ENCODE peak calls at places on chromosomes 13 and 19, in six cellular contexts. X is H1, A is GM23248, E is PC-3, Y is SK-N-MC, G is GM23338. N is an unnamed sample.

GRCh38 chr19:996051-996838 is 4.0 kb upstream of the GRIN3B start:
- DNase-seq in X (no peak), A (peak; percentile 84), E (peak; percentile 19), Y (no peak), G (peak; percentile 75), N (peak; percentile 62)

GRCh38 chr13:31556376-31556775 is 182.9 kb upstream of the RXFP2 start:
- DNase-seq in X (no peak), A (peak; percentile 28), E (no peak), Y (no peak), G (no peak), N (no peak)

GRCh38 chr19:13132471-13133166 is 14.6 kb downstream of the NACC1 start:
- DNase-seq in X (no peak), A (peak; percentile 96), E (peak; percentile 28), Y (no peak), G (no peak), N (no peak)

GRCh38 chr13:20974981-20975585 is 72.5 kb upstream of the XPO4 start:
- DNase-seq in X (no peak), A (peak; percentile 23), E (no peak), Y (no peak), G (no peak), N (no peak)

GRCh38 chr19:7550987-7551761 is 15.7 kb downstream of the PNPLA6 start:
- DNase-seq in X (peak; percentile 93), A (peak; percentile 53), E (peak; percentile 40), Y (no peak), G (peak; percentile 100), N (peak; percentile 97)

GRCh38 chr13:33218020-33218419 is 67.5 kb downstream of the STARD13 start:
- DNase-seq in X (no peak), A (peak; percentile 43), E (peak; percentile 88), Y (no peak), G (peak; percentile 44), N (no peak)

GRCh38 chr13:40187836-40188591 is 478.4 kb downstream of the FOXO1 start:
- DNase-seq in X (no peak), A (peak; percentile 51), E (no peak), Y (no peak), G (peak; percentile 23), N (no peak)

GRCh38 chr13:94343243-94343585 is 136.3 kb downstream of the DCT start:
- DNase-seq in X (no peak), A (no peak), E (no peak), Y (no peak), G (no peak), N (peak; percentile 83)

GRCh38 chr19:17391371-17392151 is 2.4 kb downstream of the CCDC194 start:
- DNase-seq in X (no peak), A (no peak), E (no peak), Y (no peak), G (peak; percentile 49), N (peak; percentile 31)

GRCh38 chr19:14495678-14496028 is 274 bp downstream of the GIPC1 start:
- DNase-seq in X (no peak), A (no peak), E (no peak), Y (no peak), G (no peak), N (no peak)

GRCh38 chr13:90683711-90684131 is 663.8 kb upstream of the MIR17HG start:
- DNase-seq in X (no peak), A (no peak), E (no peak), Y (no peak), G (no peak), N (no peak)

GRCh38 chr13:94710881-94711560 is 1.3 kb downstream of the SOX21 start:
- DNase-seq in X (no peak), A (peak; percentile 27), E (peak; percentile 59), Y (no peak), G (peak; percentile 62), N (peak; percentile 77)

GRCh38 chr19:29526730-29527499 is 1.1 kb downstream of the VSTM2B start:
- DNase-seq in X (no peak), A (peak; percentile 23), E (no peak), Y (no peak), G (peak; percentile 57), N (peak; percentile 68)

GRCh38 chr19:6459356-6460098 is at the start of gene SLC25A23:
- DNase-seq in X (peak; percentile 33), A (peak; percentile 73), E (peak; percentile 80), Y (peak; percentile 8), G (peak; percentile 82), N (peak; percentile 89)

GRCh38 chr19:42850981-42851717 is 28.4 kb downstream of the PSG1 start:
- DNase-seq in X (no peak), A (peak; percentile 98), E (peak; percentile 92), Y (no peak), G (no peak), N (no peak)

GRCh38 chr19:36046443-36047050 is 7.5 kb downstream of the THAP8 start:
- DNase-seq in X (no peak), A (peak; percentile 43), E (no peak), Y (no peak), G (peak; percentile 38), N (no peak)

GRCh38 chr19:13095393-13095784 is 7.3 kb downstream of the LYL1 start:
- DNase-seq in X (no peak), A (no peak), E (no peak), Y (no peak), G (peak; percentile 85), N (peak; percentile 79)

GRCh38 chr13:97367427-97367826 is 66.5 kb upstream of the RAP2A start:
- DNase-seq in X (no peak), A (peak; percentile 86), E (no peak), Y (no peak), G (peak; percentile 26), N (peak; percentile 59)

GRCh38 chr13:66087149-66087780 is 1142.9 kb downstream of the PCDH9 start:
- DNase-seq in X (no peak), A (no peak), E (no peak), Y (no peak), G (no peak), N (no peak)

GRCh38 chr13:19596086-19596485 is 34.8 kb upstream of the TPTE2 start:
- DNase-seq in X (no peak), A (no peak), E (no peak), Y (no peak), G (no peak), N (no peak)

GRCh38 chr13:30004204-30004603 is 153.8 kb upstream of the UBL3 start:
- DNase-seq in X (no peak), A (peak; percentile 46), E (no peak), Y (no peak), G (no peak), N (no peak)

GRCh38 chr19:39539165-39539518 is 819 bp downstream of the EID2 start:
- DNase-seq in X (no peak), A (no peak), E (peak; percentile 34), Y (no peak), G (peak; percentile 79), N (peak; percentile 49)

GRCh38 chr13:78593652-78594494 is 9.5 kb downstream of the POU4F1 start:
- DNase-seq in X (no peak), A (no peak), E (no peak), Y (no peak), G (peak; percentile 87), N (peak; percentile 85)
- TF ChIP-seq EZH2 in X (peak; percentile 60), A (no peak), E (no peak), Y (no peak), G (peak; percentile 76), N (peak; percentile 57)

DNA sequence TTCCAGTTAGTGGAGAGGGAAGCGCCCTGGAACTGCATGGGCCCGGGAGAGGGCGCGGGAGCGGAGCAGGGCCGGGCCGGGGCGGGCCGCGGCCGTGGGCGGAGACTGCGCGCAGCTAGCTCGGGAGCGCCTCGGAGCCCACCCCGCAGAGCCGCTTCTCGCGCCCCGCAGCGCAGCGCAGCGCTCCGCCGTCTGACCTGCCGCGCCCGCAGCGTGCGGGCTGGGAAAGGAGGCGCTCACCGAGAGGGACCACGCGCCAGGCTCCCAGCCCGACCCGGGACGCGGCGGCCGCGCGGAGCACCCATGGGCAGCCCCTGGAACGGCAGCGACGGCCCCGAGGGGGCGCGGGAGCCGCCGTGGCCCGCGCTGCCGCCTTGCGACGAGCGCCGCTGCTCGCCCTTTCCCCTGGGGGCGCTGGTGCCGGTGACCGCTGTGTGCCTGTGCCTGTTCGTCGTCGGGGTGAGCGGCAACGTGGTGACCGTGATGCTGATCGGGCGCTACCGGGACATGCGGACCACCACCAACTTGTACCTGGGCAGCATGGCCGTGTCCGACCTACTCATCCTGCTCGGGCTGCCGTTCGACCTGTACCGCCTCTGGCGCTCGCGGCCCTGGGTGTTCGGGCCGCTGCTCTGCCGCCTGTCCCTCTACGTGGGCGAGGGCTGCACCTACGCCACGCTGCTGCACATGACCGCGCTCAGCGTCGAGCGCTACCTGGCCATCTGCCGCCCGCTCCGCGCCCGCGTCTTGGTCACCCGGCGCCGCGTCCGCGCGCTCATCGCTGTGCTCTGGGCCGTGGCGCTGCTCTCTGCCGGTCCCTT is at the start of gene MLNR:
- DNase-seq in X (no peak), A (peak; percentile 52), E (no peak), Y (no peak), G (peak; percentile 76), N (peak; percentile 76)
- TF ChIP-seq EZH2 in X (peak; percentile 91), A (peak; percentile 26), E (no peak), Y (peak; percentile 62), G (peak; percentile 2), N (peak; percentile 98)

GRCh38 chr19:55441319-55441691 is 1.8 kb downstream of the SHISA7 start:
- DNase-seq in X (no peak), A (no peak), E (no peak), Y (no peak), G (peak; percentile 54), N (no peak)

GRCh38 chr19:55439052-55439451 is 4.0 kb downstream of the SHISA7 start:
- DNase-seq in X (no peak), A (no peak), E (no peak), Y (no peak), G (no peak), N (no peak)

GRCh38 chr19:55442372-55443044 is 592 bp downstream of the SHISA7 start:
- DNase-seq in X (no peak), A (no peak), E (no peak), Y (no peak), G (peak; percentile 62), N (peak; percentile 48)

GRCh38 chr19:55441692-55442321 is 1.3 kb downstream of the SHISA7 start:
- DNase-seq in X (no peak), A (no peak), E (no peak), Y (no peak), G (peak; percentile 87), N (peak; percentile 48)

GRCh38 chr19:55440411-55441105 is 2.5 kb downstream of the SHISA7 start:
- DNase-seq in X (no peak), A (peak; percentile 17), E (no peak), Y (no peak), G (peak; percentile 89), N (peak; percentile 60)
- TF ChIP-seq EZH2 in X (no peak), A (no peak), E (no peak), Y (no peak), G (no peak), N (no peak)

GRCh38 chr19:2983351-2984195 is 6.2 kb downstream of the TLE6 start:
- DNase-seq in X (peak; percentile 83), A (peak; percentile 56), E (peak; percentile 44), Y (no peak), G (peak; percentile 93), N (peak; percentile 92)
- TF ChIP-seq EZH2 in X (no peak), A (no peak), E (no peak), Y (no peak), G (no peak), N (no peak)

N was measured in neural progenitor cell.